ENCODE peak calls at places on chromosomes 3 and 15, in four cellular contexts. X, D, V and F are unnamed samples.

GRCh38 chr3:153400641-153401040 is 238.6 kb downstream of the RAP2B start:
- DNase-seq in X (no peak), D (no peak), V (no peak), F (no peak)

GRCh38 chr3:111352585-111352984 is 189.4 kb upstream of the CD96 start:
- DNase-seq in X (no peak), D (no peak), V (peak), F (no peak)

GRCh38 chr15:58555168-58556027 is 123.6 kb downstream of the LIPC start:
- DNase-seq in X (peak), D (no peak), V (no peak), F (no peak)

GRCh38 chr3:117893638-117894037 is 1141.0 kb downstream of the IGSF11 start:
- DNase-seq in X (no peak), D (no peak), V (no peak), F (no peak)

GRCh38 chr15:28942046-28942445 is 56.3 kb downstream of the APBA2 start:
- DNase-seq in X (no peak), D (no peak), V (no peak), F (no peak)

GRCh38 chr15:100721758-100722550 is 119.6 kb downstream of the ASB7 start:
- DNase-seq in X (no peak), D (peak), V (no peak), F (no peak)

GRCh38 chr3:101615525-101615924 is 41.5 kb downstream of the PCNP start:
- DNase-seq in X (no peak), D (no peak), V (no peak), F (no peak)

GRCh38 chr15:98560338-98560737 is 88.0 kb upstream of the IGF1R start:
- DNase-seq in X (no peak), D (peak), V (no peak), F (no peak)

GRCh38 chr3:7309707-7310106 is 448.8 kb downstream of the GRM7 start:
- DNase-seq in X (no peak), D (no peak), V (no peak), F (no peak)

GRCh38 chr3:9508781-9509180 is 44.8 kb downstream of the LHFPL4 start:
- DNase-seq in X (no peak), D (no peak), V (no peak), F (no peak)

GRCh38 chr3:58025406-58025805 is 17.2 kb downstream of the FLNB start:
- DNase-seq in X (no peak), D (no peak), V (no peak), F (no peak)

GRCh38 chr3:138875754-138876664 is 41.3 kb upstream of the PIK3CB start:
- DNase-seq in X (peak), D (no peak), V (no peak), F (no peak)

GRCh38 chr3:8529738-8530525 is 28.3 kb downstream of the LMCD1 start:
- DNase-seq in X (no peak), D (no peak), V (no peak), F (no peak)

GRCh38 chr3:120641696-120642246 is 40.3 kb downstream of the HGD start:
- DNase-seq in X (no peak), D (no peak), V (no peak), F (no peak)